ENCODE peak calls at places on chromosomes 1 and 21, in six cellular contexts. E is left lung, Q is H9, L is cardiac muscle cell, M is heart right ventricle, R is PC-3. X is an unnamed sample.

GRCh38 chr1:44034423-44034822 is 3.2 kb upstream of the SLC6A9 start:
- DNase-seq in M (no peak), Q (no peak), L (no peak), E (no peak), R (no peak), X (no peak)

GRCh38 chr21:16169102-16169511 is 439.3 kb downstream of the USP25 start:
- DNase-seq in L (no peak), E (no peak), R (no peak), Q (no peak), M (no peak), X (no peak)

GRCh38 chr1:75412616-75413015 is 198.3 kb downstream of the SLC44A5 start:
- DNase-seq in R (no peak), Q (no peak), L (no peak), M (no peak), E (no peak), X (no peak)

GRCh38 chr21:41953831-41954653 is at the start of gene C2CD2:
- DNase-seq in Q (peak; percentile 80), L (peak; percentile 82), R (peak; percentile 79), M (peak; percentile 69), E (peak; percentile 72), X (peak; percentile 51)

GRCh38 chr1:223358826-223359225 is 5.2 kb downstream of the SUSD4 start:
- DNase-seq in E (no peak), R (peak; percentile 52), L (no peak), M (no peak), Q (no peak), X (no peak)

GRCh38 chr1:152869808-152870419 is 8.2 kb upstream of the SMCP start:
- DNase-seq in Q (peak; percentile 35), E (peak; percentile 51), M (peak; percentile 36), R (peak; percentile 89), L (peak; percentile 70), X (peak; percentile 84)

GRCh38 chr1:36918604-36919003 is 115.7 kb downstream of the GRIK3 start:
- DNase-seq in E (no peak), R (no peak), Q (peak; percentile 4), M (no peak), L (no peak), X (no peak)

GRCh38 chr1:53308512-53308911 is 19.4 kb downstream of the LRP8 start:
- DNase-seq in L (peak; percentile 90), E (no peak), M (no peak), R (no peak), Q (no peak), X (no peak)

GRCh38 chr1:4794020-4794780 is 139.8 kb downstream of the AJAP1 start:
- DNase-seq in M (no peak), R (no peak), Q (no peak), L (no peak), E (no peak), X (no peak)

GRCh38 chr1:186014370-186015030 is 280.3 kb downstream of the HMCN1 start:
- DNase-seq in Q (no peak), L (no peak), M (no peak), R (no peak), E (no peak), X (no peak)

GRCh38 chr1:40462956-40463590 is 12.8 kb downstream of the ZFP69B start:
- DNase-seq in L (no peak), E (no peak), M (no peak), Q (no peak), R (peak; percentile 3), X (no peak)

GRCh38 chr21:34726627-34727337 is 58.0 kb downstream of the CLIC6 start:
- DNase-seq in E (no peak), Q (no peak), L (no peak), R (peak; percentile 45), M (no peak), X (no peak)

GRCh38 chr1:244599937-244600350 is 53.0 kb upstream of the DESI2 start:
- DNase-seq in L (no peak), E (no peak), R (peak; percentile 98), M (no peak), Q (no peak), X (no peak)

GRCh38 chr1:15939181-15940109 is 36.5 kb downstream of the ZBTB17 start:
- DNase-seq in L (no peak), M (no peak), E (no peak), Q (no peak), R (peak; percentile 34), X (no peak)

GRCh38 chr1:225642177-225642576 is 10.7 kb downstream of the ENAH start:
- DNase-seq in Q (no peak), R (peak; percentile 72), M (no peak), L (no peak), E (no peak), X (no peak)

GRCh38 chr1:201535046-201535777 is 3.7 kb upstream of the NAV1 start:
- DNase-seq in E (no peak), M (no peak), R (peak; percentile 37), Q (no peak), L (no peak), X (no peak)

GRCh38 chr1:220410681-220411080 is 117.3 kb upstream of the MARK1 start:
- DNase-seq in E (no peak), L (no peak), M (no peak), Q (no peak), R (peak; percentile 36), X (no peak)
- TF ChIP-seq CTCF in E (no peak), L (no peak), M (no peak), Q (no peak), R (no peak), X (no peak)

GRCh38 chr1:56830052-56830451 is 10.8 kb upstream of the FYB2 start:
- DNase-seq in R (no peak), E (no peak), Q (no peak), L (no peak), M (no peak), X (no peak)

GRCh38 chr1:56834137-56834900 is 15.1 kb upstream of the FYB2 start:
- DNase-seq in E (no peak), Q (no peak), L (no peak), R (no peak), M (no peak), X (no peak)

GRCh38 chr1:56835657-56836056 is 16.5 kb upstream of the FYB2 start:
- DNase-seq in Q (no peak), E (no peak), M (no peak), L (no peak), R (no peak), X (no peak)

GRCh38 chr1:56831874-56832693 is 12.9 kb upstream of the FYB2 start:
- DNase-seq in R (peak; percentile 77), L (peak; percentile 81), E (peak; percentile 50), Q (peak; percentile 64), M (peak; percentile 60), X (peak; percentile 76)

DNA sequence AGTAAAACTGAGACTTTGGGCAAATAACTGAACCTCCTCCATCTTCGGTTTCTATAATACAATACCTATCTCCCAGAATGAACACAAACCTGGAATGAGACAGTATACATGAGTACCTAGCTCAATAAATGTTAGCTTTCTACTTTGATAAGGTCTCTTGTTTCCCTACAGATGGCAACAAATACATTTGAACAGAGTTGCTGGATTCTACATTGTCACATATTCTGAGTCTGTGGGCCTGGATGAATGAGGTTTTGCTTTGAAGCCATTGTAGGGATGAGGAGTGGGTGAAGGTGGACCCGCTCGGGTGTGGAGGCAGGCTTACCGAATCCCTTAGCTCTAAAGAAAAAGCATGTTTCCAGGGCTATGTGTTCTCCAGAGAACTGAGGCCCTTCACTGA is 13.9 kb upstream of the FYB2 start:
- DNase-seq in M (no peak), Q (no peak), L (no peak), E (no peak), R (no peak), X (no peak)
- TF ChIP-seq CTCF in M (no peak), Q (no peak), L (no peak), E (no peak), R (no peak), X (no peak)

GRCh38 chr1:6614019-6614952 is 755 bp downstream of the PHF13 start:
- DNase-seq in R (peak; percentile 32), L (peak; percentile 81), M (peak; percentile 61), Q (no peak), E (peak; percentile 66), X (peak; percentile 36)

GRCh38 chr1:6613361-6614018 is at the start of gene PHF13:
- DNase-seq in L (peak; percentile 100), Q (peak; percentile 99), M (peak; percentile 99), E (peak; percentile 100), R (peak; percentile 100), X (peak; percentile 99)

GRCh38 chr1:6614953-6615785 is 1.6 kb downstream of the PHF13 start:
- DNase-seq in E (no peak), L (no peak), R (no peak), Q (no peak), M (no peak), X (peak; percentile 36)

GRCh38 chr1:6612641-6613360 is 730 bp upstream of the PHF13 start:
- DNase-seq in R (peak; percentile 94), Q (no peak), M (peak; percentile 56), E (peak; percentile 59), L (peak; percentile 58), X (peak; percentile 36)
- TF ChIP-seq CTCF in R (no peak), Q (no peak), M (no peak), E (no peak), L (no peak), X (no peak)

GRCh38 chr1:117059678-117060440 is at the start of gene TTF2:
- DNase-seq in E (peak; percentile 94), M (peak; percentile 97), L (peak; percentile 98), Q (peak; percentile 99), R (peak; percentile 98), X (peak; percentile 87)
- TF ChIP-seq CTCF in E (no peak), M (peak; percentile 24), L (peak; percentile 19), Q (peak; percentile 38), R (no peak), X (no peak)

GRCh38 chr1:33430751-33431593 is at the start of gene PHC2:
- DNase-seq in M (peak; percentile 98), Q (peak; percentile 99), E (peak; percentile 98), L (peak; percentile 99), R (peak; percentile 98), X (peak; percentile 97)
- TF ChIP-seq CTCF in M (peak; percentile 34), Q (no peak), E (no peak), L (peak; percentile 20), R (peak; percentile 23), X (peak; percentile 42)

GRCh38 chr1:94921977-94922376 is 4.9 kb downstream of the CNN3 start:
- DNase-seq in E (no peak), Q (no peak), L (no peak), R (no peak), M (no peak), X (no peak)

GRCh38 chr1:94917251-94917650 is 9.7 kb downstream of the CNN3 start:
- DNase-seq in E (no peak), Q (no peak), M (no peak), L (no peak), R (no peak), X (no peak)

GRCh38 chr1:94922756-94923465 is 4.0 kb downstream of the CNN3 start:
- DNase-seq in M (no peak), Q (no peak), R (no peak), L (no peak), E (no peak), X (no peak)

GRCh38 chr1:94919241-94920030 is 7.5 kb downstream of the CNN3 start:
- DNase-seq in M (no peak), R (no peak), Q (no peak), L (no peak), E (no peak), X (no peak)

GRCh38 chr1:94920061-94920460 is 6.8 kb downstream of the CNN3 start:
- DNase-seq in R (no peak), L (no peak), M (no peak), Q (no peak), E (no peak), X (no peak)
- TF ChIP-seq CTCF in R (no peak), L (no peak), M (no peak), Q (no peak), E (no peak), X (no peak)

X was measured in endothelial cell.